ENCODE peak calls at places on chromosome 7, in nine cellular contexts. G is transverse colon, B is cardiac muscle cell, X is HCT116, R is A673, U is uterus, H is RWPE2, F is MM.1S, N is HFF-Myc. E is an unnamed sample.

GRCh38 chr7:65731562-65732035 is 141.3 kb upstream of the VKORC1L1 start:
- DNase-seq in G (peak), B (peak), X (no peak), R (peak), U (no peak), H (no peak), F (no peak), N (no peak), E (no peak)

GRCh38 chr7:128108641-128109423 is 77.6 kb upstream of the LRRC4 start:
- DNase-seq in G (no peak), B (no peak), X (no peak), R (no peak), U (no peak), H (no peak), F (peak), N (no peak), E (no peak)

GRCh38 chr7:26898917-26899316 is 34.5 kb upstream of the SKAP2 start:
- DNase-seq in G (no peak), B (no peak), X (no peak), R (no peak), U (no peak), H (no peak), F (no peak), N (no peak), E (no peak)

GRCh38 chr7:157228864-157229422 is 90.2 kb downstream of the UBE3C start:
- DNase-seq in G (no peak), B (peak), X (no peak), R (peak), U (no peak), H (no peak), F (peak), N (no peak), E (no peak)

GRCh38 chr7:73822319-73823173 is 8.2 kb upstream of the CLDN4 start:
- DNase-seq in G (peak), B (no peak), X (peak), R (no peak), U (peak), H (peak), F (no peak), N (peak), E (peak)

GRCh38 chr7:2024227-2024918 is 208.4 kb downstream of the MAD1L1 start:
- DNase-seq in G (no peak), B (no peak), X (no peak), R (no peak), U (no peak), H (peak), F (peak), N (no peak), E (no peak)

GRCh38 chr7:47743898-47744612 is 162.1 kb upstream of the TNS3 start:
- DNase-seq in G (no peak), B (peak), X (no peak), R (no peak), U (no peak), H (no peak), F (no peak), N (no peak), E (no peak)

GRCh38 chr7:4808565-4808964 is 33.1 kb downstream of the AP5Z1 start:
- DNase-seq in G (no peak), B (no peak), X (no peak), R (no peak), U (no peak), H (no peak), F (no peak), N (no peak), E (no peak)

GRCh38 chr7:120997902-120998301 is 9.4 kb downstream of the CPED1 start:
- DNase-seq in G (peak), B (no peak), X (no peak), R (no peak), U (peak), H (no peak), F (peak), N (no peak), E (no peak)

GRCh38 chr7:27170936-27171635 is 3.0 kb downstream of the HOXA10 start:
- DNase-seq in G (peak), B (no peak), X (no peak), R (no peak), U (peak), H (peak), F (no peak), N (no peak), E (no peak)

GRCh38 chr7:47968852-47969774 is 10.3 kb downstream of the HUS1 start:
- DNase-seq in G (peak), B (peak), X (peak), R (peak), U (peak), H (no peak), F (peak), N (peak), E (no peak)

GRCh38 chr7:17846935-17847334 is 93.4 kb downstream of the SNX13 start:
- DNase-seq in G (no peak), B (no peak), X (no peak), R (no peak), U (no peak), H (no peak), F (no peak), N (no peak), E (no peak)

GRCh38 chr7:142799483-142799882 is 28.7 kb downstream of the PRSS2 start:
- DNase-seq in G (no peak), B (no peak), X (no peak), R (no peak), U (no peak), H (no peak), F (no peak), N (no peak), E (no peak)

GRCh38 chr7:15489383-15489782 is 72.4 kb downstream of the AGMO start:
- DNase-seq in G (no peak), B (no peak), X (no peak), R (no peak), U (peak), H (no peak), F (no peak), N (no peak), E (no peak)

GRCh38 chr7:83155407-83155806 is 7.3 kb downstream of the PCLO start:
- DNase-seq in G (no peak), B (no peak), X (no peak), R (no peak), U (no peak), H (no peak), F (no peak), N (no peak), E (no peak)

GRCh38 chr7:156318926-156319325 is 321.6 kb upstream of the RNF32 start:
- DNase-seq in G (no peak), B (no peak), X (no peak), R (no peak), U (no peak), H (no peak), F (no peak), N (no peak), E (no peak)

GRCh38 chr7:3439333-3440030 is 138.4 kb downstream of the SDK1 start:
- DNase-seq in G (no peak), B (no peak), X (no peak), R (peak), U (no peak), H (no peak), F (no peak), N (peak), E (peak)

GRCh38 chr7:16753102-16753931 is at the start of gene TSPAN13:
- DNase-seq in G (peak), B (peak), X (peak), R (peak), U (peak), H (peak), F (peak), N (no peak), E (no peak)

GRCh38 chr7:102318482-102318971 is 31.9 kb downstream of the SH2B2 start:
- DNase-seq in G (no peak), B (no peak), X (peak), R (no peak), U (no peak), H (peak), F (no peak), N (no peak), E (no peak)

GRCh38 chr7:133932591-133932990 is 194.5 kb upstream of the LRGUK start:
- DNase-seq in G (no peak), B (peak), X (no peak), R (no peak), U (no peak), H (no peak), F (no peak), N (no peak), E (no peak)

GRCh38 chr7:154259396-154259795 is 207.2 kb downstream of the DPP6 start:
- DNase-seq in G (no peak), B (no peak), X (no peak), R (no peak), U (no peak), H (no peak), F (no peak), N (no peak), E (no peak)

GRCh38 chr7:77460057-77460486 is 43.9 kb upstream of the GSAP start:
- DNase-seq in G (peak), B (no peak), X (peak), R (no peak), U (no peak), H (no peak), F (no peak), N (no peak), E (no peak)

GRCh38 chr7:33784000-33784399 is 121.3 kb upstream of the BMPER start:
- DNase-seq in G (no peak), B (no peak), X (no peak), R (no peak), U (no peak), H (no peak), F (no peak), N (no peak), E (no peak)

GRCh38 chr7:124032369-124033092 is at the start of gene TMEM229A:
- DNase-seq in G (peak), B (peak), X (no peak), R (peak), U (peak), H (peak), F (peak), N (no peak), E (no peak)

GRCh38 chr7:32088336-32088975 is 18.2 kb upstream of the PDE1C start:
- DNase-seq in G (no peak), B (no peak), X (no peak), R (no peak), U (no peak), H (no peak), F (no peak), N (no peak), E (no peak)

GRCh38 chr7:134720091-134720935 is 59.1 kb upstream of the CALD1 start:
- DNase-seq in G (no peak), B (no peak), X (no peak), R (no peak), U (no peak), H (no peak), F (no peak), N (no peak), E (no peak)

GRCh38 chr7:140714331-140715040 is 18.0 kb downstream of the NDUFB2 start:
- DNase-seq in G (no peak), B (no peak), X (no peak), R (no peak), U (no peak), H (no peak), F (no peak), N (no peak), E (no peak)

DNA sequence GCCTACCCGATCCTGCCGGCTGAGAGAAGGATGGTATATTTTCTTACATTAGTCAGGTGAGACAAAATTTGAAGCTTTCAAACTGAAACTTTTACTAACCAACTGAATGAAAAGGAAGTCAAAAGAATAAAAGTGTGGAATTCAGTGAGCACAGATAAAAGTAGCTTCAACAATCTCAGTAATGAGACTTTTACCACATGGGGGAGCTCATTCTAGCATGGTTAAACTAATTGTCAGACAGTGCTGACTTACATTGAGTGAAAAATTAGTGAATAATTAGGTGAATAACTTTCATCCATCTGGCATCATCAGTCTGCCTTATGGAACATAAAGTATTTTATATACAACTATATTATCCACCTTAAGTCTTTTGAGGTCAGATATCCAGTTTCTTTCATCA is 8.4 kb downstream of the FAM237B start:
- DNase-seq in G (no peak), B (no peak), X (no peak), R (peak), U (no peak), H (no peak), F (no peak), N (no peak), E (no peak)
- TF ChIP-seq CTCF in G (no peak), B (peak), X (peak), R (peak), U (no peak), H (peak), F (peak), N (no peak), E (peak)

GRCh38 chr7:98212532-98213041 is 1.3 kb downstream of the BHLHA15 start:
- DNase-seq in G (no peak), B (no peak), X (no peak), R (no peak), U (no peak), H (no peak), F (no peak), N (no peak), E (no peak)

GRCh38 chr7:98211221-98211675 is at the start of gene BHLHA15:
- DNase-seq in G (peak), B (peak), X (no peak), R (peak), U (no peak), H (peak), F (peak), N (no peak), E (no peak)

GRCh38 chr7:98209166-98209920 is 1.9 kb upstream of the BHLHA15 start:
- DNase-seq in G (peak), B (no peak), X (no peak), R (no peak), U (no peak), H (no peak), F (no peak), N (no peak), E (no peak)

GRCh38 chr7:98211676-98212531 is 665 bp downstream of the BHLHA15 start:
- DNase-seq in G (peak), B (no peak), X (no peak), R (no peak), U (peak), H (no peak), F (no peak), N (no peak), E (no peak)

GRCh38 chr7:98210513-98211220 is 572 bp upstream of the BHLHA15 start:
- DNase-seq in G (peak), B (peak), X (no peak), R (peak), U (peak), H (no peak), F (no peak), N (no peak), E (no peak)
- H3K4me3 ChIP-seq in G (peak), B (peak), X (no peak), R (peak), U (no peak), H (no peak), F (no peak), N (peak), E (peak)

GRCh38 chr7:39624202-39624807 is 933 bp downstream of the RALA start:
- DNase-seq in G (no peak), B (no peak), X (no peak), R (no peak), U (no peak), H (no peak), F (peak), N (no peak), E (no peak)

GRCh38 chr7:39623312-39624201 is at the start of gene RALA:
- DNase-seq in G (peak), B (peak), X (peak), R (peak), U (peak), H (peak), F (peak), N (peak), E (peak)

GRCh38 chr7:39621261-39621660 is 2.1 kb upstream of the RALA start:
- DNase-seq in G (no peak), B (no peak), X (no peak), R (no peak), U (no peak), H (no peak), F (no peak), N (peak), E (peak)

GRCh38 chr7:39622609-39623311 is 612 bp upstream of the RALA start:
- DNase-seq in G (no peak), B (no peak), X (no peak), R (no peak), U (no peak), H (no peak), F (no peak), N (no peak), E (no peak)

GRCh38 chr7:39621784-39622411 is 1.5 kb upstream of the RALA start:
- DNase-seq in G (no peak), B (no peak), X (no peak), R (no peak), U (no peak), H (no peak), F (no peak), N (no peak), E (no peak)
- TF ChIP-seq CTCF in G (no peak), B (no peak), X (no peak), R (no peak), U (no peak), H (no peak), F (no peak), N (no peak), E (no peak)

GRCh38 chr7:55066479-55066878 is 47.7 kb downstream of the EGFR start:
- DNase-seq in G (no peak), B (no peak), X (no peak), R (no peak), U (no peak), H (no peak), F (no peak), N (no peak), E (no peak)

GRCh38 chr7:55066938-55067337 is 48.1 kb downstream of the EGFR start:
- DNase-seq in G (no peak), B (no peak), X (no peak), R (no peak), U (no peak), H (no peak), F (no peak), N (no peak), E (no peak)

GRCh38 chr7:55065511-55066229 is 46.9 kb downstream of the EGFR start:
- DNase-seq in G (no peak), B (peak), X (peak), R (peak), U (no peak), H (no peak), F (no peak), N (peak), E (peak)

GRCh38 chr7:55063633-55064032 is 44.8 kb downstream of the EGFR start:
- DNase-seq in G (no peak), B (no peak), X (no peak), R (no peak), U (no peak), H (no peak), F (no peak), N (no peak), E (no peak)

DNA sequence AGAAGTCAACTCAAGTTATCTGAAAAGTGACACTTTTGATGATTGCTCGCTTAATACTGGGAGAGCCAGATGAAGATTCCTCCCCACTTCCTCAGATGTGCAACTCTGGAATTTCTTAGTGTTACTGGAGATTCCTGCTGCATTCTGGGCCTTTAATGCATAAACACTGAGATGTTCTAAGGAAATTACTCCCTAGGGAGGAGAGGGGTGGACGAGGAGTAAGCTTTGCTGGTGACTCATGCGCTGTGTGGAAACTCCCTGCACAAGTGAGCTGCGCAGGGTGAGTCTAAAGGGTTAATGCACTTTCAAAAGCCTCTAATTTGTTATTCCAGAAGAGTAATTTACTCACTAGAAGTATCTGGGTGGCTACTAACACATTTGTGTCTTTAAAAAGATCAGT is 46.3 kb downstream of the EGFR start:
- DNase-seq in G (peak), B (no peak), X (peak), R (peak), U (peak), H (peak), F (no peak), N (peak), E (peak)
- H3K4me3 ChIP-seq in G (no peak), B (no peak), X (peak), R (no peak), U (no peak), H (no peak), F (no peak), N (peak), E (no peak)

GRCh38 chr7:112225006-112225405 is 18.5 kb downstream of the ZNF277 start:
- DNase-seq in G (no peak), B (no peak), X (no peak), R (no peak), U (no peak), H (no peak), F (no peak), N (no peak), E (no peak)

GRCh38 chr7:112228632-112229031 is 22.1 kb downstream of the ZNF277 start:
- DNase-seq in G (no peak), B (no peak), X (no peak), R (no peak), U (no peak), H (no peak), F (no peak), N (no peak), E (no peak)

GRCh38 chr7:112224186-112224585 is 17.7 kb downstream of the ZNF277 start:
- DNase-seq in G (no peak), B (no peak), X (no peak), R (no peak), U (no peak), H (no peak), F (no peak), N (no peak), E (no peak)

GRCh38 chr7:112223310-112223709 is 16.8 kb downstream of the ZNF277 start:
- DNase-seq in G (no peak), B (no peak), X (no peak), R (no peak), U (no peak), H (no peak), F (no peak), N (no peak), E (no peak)

GRCh38 chr7:112226701-112227276 is 20.3 kb downstream of the ZNF277 start:
- DNase-seq in G (no peak), B (no peak), X (no peak), R (no peak), U (no peak), H (no peak), F (no peak), N (no peak), E (no peak)
- TF ChIP-seq CTCF in G (no peak), B (no peak), X (no peak), R (no peak), U (no peak), H (no peak), F (no peak), N (no peak), E (no peak)

GRCh38 chr7:923108-924041 is 31.1 kb downstream of the ADAP1 start:
- DNase-seq in G (peak), B (peak), X (no peak), R (peak), U (peak), H (peak), F (peak), N (no peak), E (no peak)
- H3K4me3 ChIP-seq in G (peak), B (no peak), X (no peak), R (no peak), U (no peak), H (no peak), F (peak), N (no peak), E (no peak)

GRCh38 chr7:80611353-80611752 is 27.1 kb upstream of the CD36 start:
- DNase-seq in G (no peak), B (no peak), X (no peak), R (no peak), U (no peak), H (no peak), F (no peak), N (no peak), E (no peak)
- TF ChIP-seq CTCF in G (no peak), B (no peak), X (no peak), R (no peak), U (no peak), H (no peak), F (no peak), N (no peak), E (no peak)

DNA sequence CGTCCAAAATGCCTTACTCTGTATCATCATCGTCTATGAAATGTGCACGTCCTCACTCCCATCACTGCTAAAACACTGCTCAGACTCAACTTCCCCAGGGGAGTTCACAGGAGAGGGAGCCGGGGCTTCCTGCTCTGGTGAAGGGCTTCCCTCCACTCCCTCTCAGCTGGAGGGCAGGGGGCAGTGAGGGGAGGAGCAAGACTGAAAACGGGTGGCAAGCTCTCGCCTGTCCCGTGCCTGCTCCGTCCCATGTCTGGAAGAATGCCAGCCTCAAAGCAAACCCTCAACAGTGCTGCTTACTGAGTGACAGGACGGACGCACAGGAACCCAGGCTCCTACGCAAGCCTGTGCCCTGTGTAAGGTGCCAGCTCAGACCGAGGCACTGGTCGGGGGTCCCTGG is 25.1 kb downstream of the PRKAG2 start:
- DNase-seq in G (no peak), B (no peak), X (no peak), R (no peak), U (no peak), H (peak), F (no peak), N (no peak), E (no peak)
- H3K4me3 ChIP-seq in G (no peak), B (no peak), X (no peak), R (no peak), U (no peak), H (no peak), F (peak), N (no peak), E (no peak)

GRCh38 chr7:106367018-106367420 is 82.2 kb upstream of the NAMPT start:
- DNase-seq in G (no peak), B (peak), X (no peak), R (peak), U (no peak), H (no peak), F (no peak), N (no peak), E (no peak)
- TF ChIP-seq CTCF in G (peak), B (peak), X (peak), R (peak), U (no peak), H (no peak), F (peak), N (peak), E (peak)

E was measured in AG04449.